ENCODE peak calls at places on chromosomes 13 and 19, in ten cellular contexts. Q is kidney tubule cell; A is naive thymus-derived CD8-positive, alpha-beta T cell; U is NCI-H2081; B is HL-60; I is ACHN; P is endodermal cell; X is activated CD4-positive, alpha-beta T cell treated with anti-CD3 and anti-CD28 coated beads for 1 hour; W is brain microvascular endothelial cell; T is HT-29. H is an unnamed sample.

GRCh38 chr19:14337510-14337909 is 43.7 kb upstream of the ADGRE5 start:
- DNase-seq in Q (no peak), T (peak; percentile 61), I (peak; percentile 11), X (no peak), P (peak; percentile 91), B (no peak), W (no peak), U (peak; percentile 37), A (peak; percentile 15), H (no peak)

GRCh38 chr13:94239135-94239534 is 240.3 kb downstream of the DCT start:
- DNase-seq in A (no peak), P (no peak), U (no peak), B (no peak), T (no peak), W (peak; percentile 78), Q (peak; percentile 75), X (no peak), I (peak; percentile 39), H (no peak)

GRCh38 chr13:36356058-36356457 is 9.9 kb upstream of the SPART start:
- DNase-seq in P (no peak), U (peak; percentile 9), B (no peak), W (no peak), Q (no peak), I (no peak), T (no peak), X (no peak), A (no peak), H (no peak)

GRCh38 chr13:25709088-25709487 is 337.3 kb downstream of the ATP8A2 start:
- DNase-seq in T (no peak), X (no peak), B (no peak), Q (no peak), I (no peak), W (no peak), A (no peak), P (no peak), U (no peak), H (no peak)

GRCh38 chr13:91988331-91988730 is 589.9 kb downstream of the GPC5 start:
- DNase-seq in W (no peak), B (no peak), X (no peak), A (no peak), T (no peak), P (no peak), I (no peak), U (no peak), Q (no peak), H (no peak)

GRCh38 chr13:93169980-93170379 is 56.6 kb upstream of the GPC6 start:
- DNase-seq in U (no peak), P (no peak), A (no peak), T (no peak), B (no peak), W (peak; percentile 94), Q (peak; percentile 99), I (peak; percentile 41), X (no peak), H (no peak)

GRCh38 chr19:22600690-22601648 is 33.2 kb upstream of the ZNF492 start:
- DNase-seq in A (no peak), B (no peak), Q (no peak), X (no peak), P (no peak), W (no peak), U (no peak), T (no peak), I (no peak), H (no peak)

GRCh38 chr19:55698256-55698655 is 23.2 kb downstream of the EPN1 start:
- DNase-seq in T (no peak), X (no peak), I (no peak), P (peak; percentile 35), A (no peak), W (no peak), Q (no peak), U (no peak), B (no peak), H (no peak)

GRCh38 chr19:58548859-58549663 is 5.2 kb downstream of the TRIM28 start:
- DNase-seq in T (no peak), B (no peak), A (no peak), X (no peak), I (no peak), P (no peak), U (no peak), Q (no peak), W (no peak), H (no peak)

GRCh38 chr19:58407658-58408151 is 744 bp upstream of the ZNF584 start:
- DNase-seq in X (no peak), B (no peak), I (no peak), A (no peak), W (no peak), U (no peak), T (no peak), P (peak; percentile 69), Q (peak; percentile 22), H (no peak)

GRCh38 chr19:57815247-57816075 is 748 bp upstream of the ZNF552 start:
- DNase-seq in X (no peak), U (no peak), Q (no peak), P (no peak), I (no peak), W (no peak), A (no peak), B (no peak), T (peak; percentile 61), H (no peak)

GRCh38 chr19:38389101-38389925 is 816 bp downstream of the SPRED3 start:
- DNase-seq in Q (peak; percentile 83), X (no peak), B (no peak), A (no peak), P (peak; percentile 82), U (no peak), W (peak; percentile 72), T (no peak), I (peak; percentile 68), H (no peak)

GRCh38 chr13:74024856-74025255 is 109.3 kb downstream of the KLF12 start:
- DNase-seq in U (no peak), Q (no peak), B (no peak), P (no peak), X (no peak), A (no peak), W (no peak), I (no peak), T (no peak), H (no peak)

GRCh38 chr13:23578411-23579071 is 8.3 kb downstream of the TNFRSF19 start:
- DNase-seq in Q (peak; percentile 83), W (peak; percentile 69), X (peak; percentile 37), U (peak; percentile 46), B (peak; percentile 75), P (peak; percentile 90), I (peak; percentile 76), T (no peak), A (peak; percentile 54), H (peak; percentile 25)

GRCh38 chr13:35768126-35768525 is 291.6 kb upstream of the MAB21L1 start:
- DNase-seq in P (no peak), W (no peak), X (no peak), T (no peak), A (no peak), U (peak; percentile 92), I (no peak), Q (no peak), B (no peak), H (no peak)

GRCh38 chr13:31964168-31964567 is 67.4 kb upstream of the FRY start:
- DNase-seq in U (no peak), W (no peak), T (no peak), B (no peak), P (no peak), X (no peak), I (no peak), Q (no peak), A (no peak), H (no peak)

GRCh38 chr13:67283602-67284001 is 53.5 kb upstream of the PCDH9 start:
- DNase-seq in T (peak; percentile 52), B (no peak), P (no peak), W (no peak), Q (peak; percentile 31), I (no peak), U (no peak), X (no peak), A (no peak), H (no peak)

GRCh38 chr19:47437500-47437899 is 18.2 kb upstream of the MEIS3 start:
- DNase-seq in Q (no peak), A (no peak), B (no peak), W (no peak), T (no peak), X (no peak), P (peak; percentile 72), I (no peak), U (no peak), H (no peak)

GRCh38 chr13:59318320-59318930 is 845.3 kb downstream of the DIAPH3 start:
- DNase-seq in B (peak; percentile 72), A (peak; percentile 35), P (peak; percentile 95), I (peak; percentile 57), T (peak; percentile 82), X (peak; percentile 10), W (peak; percentile 68), U (peak; percentile 65), Q (peak; percentile 62), H (peak; percentile 12)

GRCh38 chr13:45536224-45536623 is 71.5 kb downstream of the COG3 start:
- DNase-seq in X (no peak), U (no peak), Q (no peak), W (no peak), I (no peak), P (no peak), A (no peak), B (no peak), T (no peak), H (no peak)

GRCh38 chr19:36060430-36060829 is 5.7 kb downstream of the WDR62 start:
- DNase-seq in Q (peak; percentile 56), X (no peak), T (peak; percentile 64), U (no peak), W (peak; percentile 58), A (no peak), B (peak; percentile 11), P (peak; percentile 79), I (peak; percentile 35), H (peak; percentile 2)

GRCh38 chr13:75960538-75960994 is 324.4 kb downstream of the LMO7 start:
- DNase-seq in P (no peak), B (no peak), A (no peak), X (no peak), W (no peak), I (no peak), Q (no peak), U (no peak), T (no peak), H (no peak)

GRCh38 chr13:113734099-113734825 is 24.8 kb upstream of the TMEM255B start:
- DNase-seq in W (no peak), P (no peak), I (no peak), Q (no peak), A (no peak), U (no peak), X (no peak), B (no peak), T (no peak), H (no peak)

GRCh38 chr13:30381049-30381448 is 41.2 kb upstream of the UBE2L5 start:
- DNase-seq in T (no peak), U (no peak), I (no peak), P (no peak), B (no peak), Q (no peak), A (no peak), W (no peak), X (no peak), H (no peak)

GRCh38 chr19:38735257-38735686 is 9.0 kb downstream of the CAPN12 start:
- DNase-seq in Q (peak; percentile 42), P (peak; percentile 92), I (no peak), A (peak; percentile 39), X (no peak), W (no peak), T (peak; percentile 79), B (no peak), U (peak; percentile 30), H (peak; percentile 25)

GRCh38 chr19:12365094-12365371 is 450 bp downstream of the ZNF442 start:
- DNase-seq in Q (peak; percentile 37), B (peak; percentile 11), T (no peak), I (no peak), W (peak; percentile 12), X (no peak), P (no peak), A (no peak), U (no peak), H (no peak)

GRCh38 chr13:44108345-44108858 is 228.7 kb downstream of the LACC1 start:
- DNase-seq in Q (peak; percentile 78), X (no peak), P (no peak), I (no peak), A (no peak), T (peak; percentile 96), B (no peak), U (no peak), W (no peak), H (no peak)

GRCh38 chr13:75694742-75695141 is 58.6 kb downstream of the LMO7 start:
- DNase-seq in X (no peak), U (no peak), A (no peak), I (no peak), P (no peak), Q (peak; percentile 28), W (no peak), T (no peak), B (no peak), H (no peak)